ENCODE peak calls at places on chromosomes 1 and 21, in four cellular contexts. One of them, this sample, is unnamed.

GRCh38 chr1:219173758-219174671 is at the start of gene LYPLAL1:
- DNase-seq in mesothelial cell of epicardium: peak; percentile 91
- DNase-seq in GM23338: peak; percentile 87
- DNase-seq in psoas muscle: peak; percentile 91
- DNase-seq in this sample: peak; percentile 76

GRCh38 chr1:202286622-202287097 is 55.1 kb downstream of the UBE2T start:
- DNase-seq in mesothelial cell of epicardium: no peak
- DNase-seq in GM23338: no peak
- DNase-seq in psoas muscle: no peak
- DNase-seq in this sample: no peak

GRCh38 chr1:24914226-24915069 is 15.6 kb downstream of the RUNX3 start:
- DNase-seq in mesothelial cell of epicardium: peak; percentile 59
- DNase-seq in GM23338: no peak
- DNase-seq in psoas muscle: no peak
- DNase-seq in this sample: no peak

GRCh38 chr1:43766086-43766784 is 58.9 kb downstream of the ST3GAL3 start:
- DNase-seq in mesothelial cell of epicardium: no peak
- DNase-seq in GM23338: peak; percentile 85
- DNase-seq in psoas muscle: no peak
- DNase-seq in this sample: no peak

GRCh38 chr1:18010945-18011344 is 96.7 kb upstream of the IGSF21 start:
- DNase-seq in mesothelial cell of epicardium: no peak
- DNase-seq in GM23338: peak; percentile 41
- DNase-seq in psoas muscle: no peak
- DNase-seq in this sample: no peak

GRCh38 chr1:216830836-216831235 is 107.6 kb upstream of the ESRRG start:
- DNase-seq in mesothelial cell of epicardium: no peak
- DNase-seq in GM23338: no peak
- DNase-seq in psoas muscle: no peak
- DNase-seq in this sample: no peak

GRCh38 chr1:172167801-172168596 is 252.5 kb upstream of the C1orf105 start:
- DNase-seq in mesothelial cell of epicardium: no peak
- DNase-seq in GM23338: no peak
- DNase-seq in psoas muscle: no peak
- DNase-seq in this sample: no peak

GRCh38 chr21:29538115-29538514 is 239.4 kb downstream of the BACH1 start:
- DNase-seq in mesothelial cell of epicardium: no peak
- DNase-seq in GM23338: no peak
- DNase-seq in psoas muscle: no peak
- DNase-seq in this sample: no peak

GRCh38 chr1:153697191-153697872 is 18.8 kb downstream of the NPR1 start:
- DNase-seq in mesothelial cell of epicardium: peak; percentile 72
- DNase-seq in GM23338: peak; percentile 77
- DNase-seq in psoas muscle: peak; percentile 73
- DNase-seq in this sample: no peak

GRCh38 chr1:240577095-240577494 is 34.9 kb downstream of the GREM2 start:
- DNase-seq in mesothelial cell of epicardium: no peak
- DNase-seq in GM23338: no peak
- DNase-seq in psoas muscle: no peak
- DNase-seq in this sample: no peak

GRCh38 chr1:49765034-49765433 is 258.7 kb downstream of the AGBL4 start:
- DNase-seq in mesothelial cell of epicardium: no peak
- DNase-seq in GM23338: peak; percentile 1
- DNase-seq in psoas muscle: no peak
- DNase-seq in this sample: no peak

GRCh38 chr21:25139390-25139789 is 467.9 kb downstream of the MRPL39 start:
- DNase-seq in mesothelial cell of epicardium: no peak
- DNase-seq in GM23338: no peak
- DNase-seq in psoas muscle: no peak
- DNase-seq in this sample: no peak

GRCh38 chr1:46370214-46370633 is 23.9 kb upstream of the FAAH start:
- DNase-seq in mesothelial cell of epicardium: no peak
- DNase-seq in GM23338: no peak
- DNase-seq in psoas muscle: no peak
- DNase-seq in this sample: no peak

GRCh38 chr1:37497832-37498231 is 16.7 kb downstream of the MEAF6 start:
- DNase-seq in mesothelial cell of epicardium: no peak
- DNase-seq in GM23338: no peak
- DNase-seq in psoas muscle: no peak
- DNase-seq in this sample: no peak

GRCh38 chr1:151523331-151523730 is 12.1 kb downstream of the CGN start:
- DNase-seq in mesothelial cell of epicardium: no peak
- DNase-seq in GM23338: no peak
- DNase-seq in psoas muscle: no peak
- DNase-seq in this sample: no peak

GRCh38 chr1:999797-1000356 is at the start of gene HES4:
- DNase-seq in mesothelial cell of epicardium: peak; percentile 96
- DNase-seq in GM23338: peak; percentile 98
- DNase-seq in psoas muscle: peak; percentile 90
- DNase-seq in this sample: peak; percentile 53

GRCh38 chr1:210841926-210842625 is 291.9 kb downstream of the KCNH1 start:
- DNase-seq in mesothelial cell of epicardium: no peak
- DNase-seq in GM23338: no peak
- DNase-seq in psoas muscle: no peak
- DNase-seq in this sample: no peak

GRCh38 chr21:43734830-43735229 is 15.9 kb downstream of the PDXK start:
- DNase-seq in mesothelial cell of epicardium: no peak
- DNase-seq in GM23338: no peak
- DNase-seq in psoas muscle: peak; percentile 47
- DNase-seq in this sample: peak; percentile 83

GRCh38 chr1:75559800-75560199 is 51.1 kb downstream of the SLC44A5 start:
- DNase-seq in mesothelial cell of epicardium: no peak
- DNase-seq in GM23338: no peak
- DNase-seq in psoas muscle: no peak
- DNase-seq in this sample: no peak

GRCh38 chr21:37463083-37463780 is 96.7 kb downstream of the DYRK1A start:
- DNase-seq in mesothelial cell of epicardium: no peak
- DNase-seq in GM23338: peak; percentile 47
- DNase-seq in psoas muscle: no peak
- DNase-seq in this sample: no peak

GRCh38 chr1:66542811-66543767 is 9.1 kb downstream of the SGIP1 start:
- DNase-seq in mesothelial cell of epicardium: no peak
- DNase-seq in GM23338: no peak
- DNase-seq in psoas muscle: peak; percentile 29
- DNase-seq in this sample: peak; percentile 31

GRCh38 chr21:35720065-35720810 is 340.1 kb downstream of the SETD4 start:
- DNase-seq in mesothelial cell of epicardium: no peak
- DNase-seq in GM23338: no peak
- DNase-seq in psoas muscle: no peak
- DNase-seq in this sample: no peak

GRCh38 chr1:206666954-206667353 is 17.8 kb upstream of the MAPKAPK2 start:
- DNase-seq in mesothelial cell of epicardium: no peak
- DNase-seq in GM23338: no peak
- DNase-seq in psoas muscle: no peak
- DNase-seq in this sample: no peak

GRCh38 chr1:20847619-20848080 is 60.5 kb upstream of the HP1BP3 start:
- DNase-seq in mesothelial cell of epicardium: no peak
- DNase-seq in GM23338: no peak
- DNase-seq in psoas muscle: no peak
- DNase-seq in this sample: no peak

GRCh38 chr1:117818456-117818855 is 111.0 kb downstream of the GDAP2 start:
- DNase-seq in mesothelial cell of epicardium: no peak
- DNase-seq in GM23338: no peak
- DNase-seq in psoas muscle: no peak
- DNase-seq in this sample: no peak

GRCh38 chr1:92850019-92850418 is 18.2 kb downstream of the RPL5 start:
- DNase-seq in mesothelial cell of epicardium: no peak
- DNase-seq in GM23338: no peak
- DNase-seq in psoas muscle: no peak
- DNase-seq in this sample: no peak

GRCh38 chr1:1626207-1627141 is 5.5 kb upstream of the MMP23B start:
- DNase-seq in mesothelial cell of epicardium: no peak
- DNase-seq in GM23338: no peak
- DNase-seq in psoas muscle: peak; percentile 15
- DNase-seq in this sample: no peak

GRCh38 chr1:183097438-183098051 is 74.3 kb downstream of the LAMC1 start:
- DNase-seq in mesothelial cell of epicardium: no peak
- DNase-seq in GM23338: peak; percentile 32
- DNase-seq in psoas muscle: no peak
- DNase-seq in this sample: no peak

GRCh38 chr21:37341254-37341960 is 25.2 kb upstream of the DYRK1A start:
- DNase-seq in mesothelial cell of epicardium: no peak
- DNase-seq in GM23338: no peak
- DNase-seq in psoas muscle: no peak
- DNase-seq in this sample: no peak

DNA sequence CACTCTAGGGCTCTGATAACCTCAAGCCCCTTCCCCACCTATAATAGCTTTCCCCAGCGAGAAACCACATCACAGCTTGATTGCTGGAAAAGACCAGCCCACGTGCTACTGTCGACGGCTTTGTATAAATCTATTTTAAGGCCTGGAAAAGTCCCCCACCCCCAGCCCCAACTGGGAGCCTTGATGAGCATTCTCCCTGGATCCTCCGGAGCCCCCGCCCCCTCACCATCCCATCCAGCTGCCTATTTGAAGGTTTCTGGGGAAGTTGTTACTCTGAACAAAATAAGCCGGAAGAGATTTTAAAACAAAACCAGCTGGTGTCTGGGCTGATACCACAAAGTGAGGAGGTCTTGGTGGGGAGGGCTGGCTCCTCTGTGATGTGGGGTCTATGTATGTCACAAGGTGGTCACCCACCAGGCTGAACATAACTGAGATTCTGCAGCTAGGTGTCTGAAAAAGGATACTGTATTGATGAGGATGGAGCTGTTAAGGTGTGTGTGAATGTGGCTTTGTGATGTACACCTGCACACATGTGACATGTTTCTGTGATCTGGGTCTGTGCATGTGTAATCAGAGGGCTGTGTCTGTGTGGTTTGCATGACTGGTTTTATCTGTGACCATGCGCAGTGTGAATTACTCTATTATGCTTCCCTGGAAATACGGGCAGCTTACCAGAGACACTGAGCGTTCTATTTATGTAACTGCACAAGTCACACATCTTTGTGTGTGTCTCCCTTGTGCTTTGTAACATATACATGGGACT is 25.0 kb downstream of the RIMS3 start:
- DNase-seq in mesothelial cell of epicardium: no peak
- DNase-seq in GM23338: no peak
- DNase-seq in psoas muscle: no peak
- DNase-seq in this sample: no peak
- TF ChIP-seq CTCF in mesothelial cell of epicardium: no peak
- TF ChIP-seq CTCF in GM23338: no peak
- TF ChIP-seq CTCF in psoas muscle: no peak
- TF ChIP-seq CTCF in this sample: no peak

DNA sequence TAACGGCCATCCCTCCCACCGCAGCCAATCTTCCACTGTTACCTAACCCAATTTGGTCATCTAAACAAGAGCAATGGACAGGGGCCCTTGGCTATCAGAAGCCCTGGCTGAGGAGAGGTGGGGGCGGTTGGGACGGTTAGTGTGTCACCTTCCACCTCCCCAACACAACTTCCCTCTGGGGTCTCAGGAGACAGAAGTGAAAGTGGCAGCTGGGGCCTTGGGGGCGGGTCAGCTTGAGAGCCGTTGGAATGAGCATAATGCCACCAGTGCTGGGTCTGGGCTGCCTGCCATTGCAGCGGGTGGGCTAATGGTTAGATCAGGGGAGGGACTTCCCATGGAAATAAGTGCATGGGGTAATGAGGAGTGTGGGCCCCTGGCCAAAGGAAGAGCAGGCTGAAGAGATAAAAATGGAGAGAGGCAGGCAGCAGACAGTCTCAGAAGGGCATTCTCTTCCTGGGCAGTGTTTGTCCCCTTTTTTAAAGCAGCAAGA is 7.9 kb downstream of the MEF2D start:
- DNase-seq in mesothelial cell of epicardium: no peak
- DNase-seq in GM23338: no peak
- DNase-seq in psoas muscle: no peak
- DNase-seq in this sample: no peak
- TF ChIP-seq CTCF in mesothelial cell of epicardium: no peak
- TF ChIP-seq CTCF in GM23338: no peak
- TF ChIP-seq CTCF in psoas muscle: no peak
- TF ChIP-seq CTCF in this sample: no peak

DNA sequence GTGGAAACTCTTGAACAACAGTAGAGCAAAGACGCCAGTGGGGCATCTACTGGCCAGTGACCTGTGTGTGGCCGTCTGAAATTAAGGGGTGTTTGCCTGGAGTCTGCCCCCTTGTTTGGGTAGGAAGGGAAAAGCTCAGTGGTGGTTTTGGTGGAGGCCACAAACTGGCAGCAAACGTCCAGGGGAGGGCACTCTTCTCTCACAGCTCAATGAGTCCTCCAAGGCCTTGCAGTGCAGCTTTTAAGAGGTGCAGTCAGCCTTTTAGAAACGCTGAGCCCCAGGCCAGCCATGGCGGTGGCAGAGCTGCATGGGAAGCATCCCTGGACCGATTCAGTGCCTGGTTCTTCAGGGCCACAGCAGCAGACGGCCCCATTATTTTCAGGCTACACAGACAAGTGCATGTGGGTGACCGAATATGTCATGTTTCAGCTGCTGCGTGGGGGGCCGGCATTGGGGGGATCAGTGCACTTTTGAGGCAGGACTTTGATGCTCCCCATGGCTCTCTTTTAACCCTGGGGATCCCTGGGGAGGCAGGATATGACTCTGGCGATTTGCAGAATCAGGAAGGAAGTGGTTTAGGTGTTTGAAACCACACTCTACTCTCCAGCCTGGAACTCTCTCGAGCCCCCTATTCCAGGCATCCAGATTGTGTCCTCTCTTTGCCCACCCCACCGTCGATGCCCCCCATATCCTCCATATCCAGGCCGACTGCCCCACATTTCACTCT is 414.0 kb downstream of the PRDM2 start:
- DNase-seq in mesothelial cell of epicardium: peak; percentile 56
- DNase-seq in GM23338: peak; percentile 93
- DNase-seq in psoas muscle: peak; percentile 31
- DNase-seq in this sample: peak; percentile 19
- TF ChIP-seq CTCF in mesothelial cell of epicardium: peak; percentile 26
- TF ChIP-seq CTCF in GM23338: peak; percentile 92
- TF ChIP-seq CTCF in psoas muscle: no peak
- TF ChIP-seq CTCF in this sample: peak; percentile 27

GRCh38 chr1:229252228-229252984 is 18.5 kb upstream of the RAB4A start:
- DNase-seq in mesothelial cell of epicardium: no peak
- DNase-seq in GM23338: no peak
- DNase-seq in psoas muscle: no peak
- DNase-seq in this sample: no peak
- TF ChIP-seq CTCF in mesothelial cell of epicardium: no peak
- TF ChIP-seq CTCF in GM23338: no peak
- TF ChIP-seq CTCF in psoas muscle: no peak
- TF ChIP-seq CTCF in this sample: no peak

DNA sequence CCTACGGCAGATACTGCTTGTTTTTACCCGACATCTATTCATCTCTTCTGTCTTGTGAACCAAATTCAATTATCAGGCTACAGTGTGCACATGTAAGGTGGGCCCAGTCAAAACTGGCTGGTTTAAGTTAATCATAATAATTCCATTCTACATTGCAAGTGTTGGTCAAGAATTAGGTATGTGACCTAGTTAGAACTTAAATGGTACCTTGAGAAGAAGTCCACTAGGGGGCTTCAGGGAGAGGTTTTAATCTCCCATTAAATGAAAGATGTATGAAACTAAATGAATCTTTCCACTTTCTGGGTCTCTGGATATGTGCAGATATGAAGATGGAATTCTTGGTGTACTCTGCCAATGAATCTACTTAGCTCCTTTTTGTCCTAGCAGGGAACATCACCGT is 187.1 kb downstream of the CDC42BPA start:
- DNase-seq in mesothelial cell of epicardium: no peak
- DNase-seq in GM23338: peak; percentile 49
- DNase-seq in psoas muscle: no peak
- DNase-seq in this sample: no peak
- TF ChIP-seq CTCF in mesothelial cell of epicardium: peak; percentile 27
- TF ChIP-seq CTCF in GM23338: peak; percentile 43
- TF ChIP-seq CTCF in psoas muscle: peak; percentile 49
- TF ChIP-seq CTCF in this sample: no peak

This sample was measured in tibial nerve.